ENCODE peak calls at places on chromosomes 16 and 17, in nine cellular contexts. One of them, this sample, is unnamed.

GRCh38 chr16:67170168-67170947 is at the start of gene NOL3:
- DNase-seq in activated CD4-positive, alpha-beta T cell treated with anti-CD3 and anti-CD28 coated beads, Interleukin-2, amount 50 U/mL, for 4 hours: peak
- DNase-seq in CD8-positive, alpha-beta T cell: no peak
- DNase-seq in stimulated activated CD8-positive, alpha-beta memory T cell treated with anti-CD3 and anti-CD28 coated beads, Interleukin-4, amount 100 ng/mL, for 1 hour: no peak
- DNase-seq in ELF-1: peak
- DNase-seq in fibroblast of lung: peak
- DNase-seq in cardiac septum: peak
- DNase-seq in H54: peak
- DNase-seq in naive B cell: no peak
- DNase-seq in this sample: no peak

GRCh38 chr17:64278614-64279013 is 15.6 kb upstream of the TEX2 start:
- DNase-seq in CD8-positive, alpha-beta T cell: no peak
- DNase-seq in ELF-1: no peak
- DNase-seq in naive B cell: no peak
- DNase-seq in fibroblast of lung: no peak
- DNase-seq in stimulated activated CD8-positive, alpha-beta memory T cell treated with anti-CD3 and anti-CD28 coated beads, Interleukin-4, amount 100 ng/mL, for 1 hour: no peak
- DNase-seq in activated CD4-positive, alpha-beta T cell treated with anti-CD3 and anti-CD28 coated beads, Interleukin-2, amount 50 U/mL, for 4 hours: no peak
- DNase-seq in cardiac septum: no peak
- DNase-seq in H54: peak
- DNase-seq in this sample: no peak

GRCh38 chr17:53628011-53628410 is 194.7 kb upstream of the KIF2B start:
- DNase-seq in activated CD4-positive, alpha-beta T cell treated with anti-CD3 and anti-CD28 coated beads, Interleukin-2, amount 50 U/mL, for 4 hours: no peak
- DNase-seq in cardiac septum: no peak
- DNase-seq in naive B cell: no peak
- DNase-seq in stimulated activated CD8-positive, alpha-beta memory T cell treated with anti-CD3 and anti-CD28 coated beads, Interleukin-4, amount 100 ng/mL, for 1 hour: no peak
- DNase-seq in ELF-1: no peak
- DNase-seq in H54: no peak
- DNase-seq in fibroblast of lung: peak
- DNase-seq in CD8-positive, alpha-beta T cell: no peak
- DNase-seq in this sample: no peak

GRCh38 chr17:77811521-77811920 is 147.0 kb upstream of the TNRC6C start:
- DNase-seq in cardiac septum: peak
- DNase-seq in activated CD4-positive, alpha-beta T cell treated with anti-CD3 and anti-CD28 coated beads, Interleukin-2, amount 50 U/mL, for 4 hours: no peak
- DNase-seq in naive B cell: no peak
- DNase-seq in CD8-positive, alpha-beta T cell: no peak
- DNase-seq in stimulated activated CD8-positive, alpha-beta memory T cell treated with anti-CD3 and anti-CD28 coated beads, Interleukin-4, amount 100 ng/mL, for 1 hour: no peak
- DNase-seq in ELF-1: no peak
- DNase-seq in H54: no peak
- DNase-seq in fibroblast of lung: no peak
- DNase-seq in this sample: no peak

GRCh38 chr17:72274632-72275031 is 153.8 kb downstream of the SOX9 start:
- DNase-seq in stimulated activated CD8-positive, alpha-beta memory T cell treated with anti-CD3 and anti-CD28 coated beads, Interleukin-4, amount 100 ng/mL, for 1 hour: no peak
- DNase-seq in ELF-1: no peak
- DNase-seq in fibroblast of lung: no peak
- DNase-seq in CD8-positive, alpha-beta T cell: no peak
- DNase-seq in naive B cell: no peak
- DNase-seq in H54: no peak
- DNase-seq in activated CD4-positive, alpha-beta T cell treated with anti-CD3 and anti-CD28 coated beads, Interleukin-2, amount 50 U/mL, for 4 hours: no peak
- DNase-seq in cardiac septum: no peak
- DNase-seq in this sample: no peak

GRCh38 chr16:71916397-71916920 is 21.1 kb downstream of the IST1 start:
- DNase-seq in CD8-positive, alpha-beta T cell: no peak
- DNase-seq in cardiac septum: no peak
- DNase-seq in activated CD4-positive, alpha-beta T cell treated with anti-CD3 and anti-CD28 coated beads, Interleukin-2, amount 50 U/mL, for 4 hours: no peak
- DNase-seq in H54: no peak
- DNase-seq in stimulated activated CD8-positive, alpha-beta memory T cell treated with anti-CD3 and anti-CD28 coated beads, Interleukin-4, amount 100 ng/mL, for 1 hour: no peak
- DNase-seq in naive B cell: no peak
- DNase-seq in fibroblast of lung: peak
- DNase-seq in ELF-1: no peak
- DNase-seq in this sample: no peak

GRCh38 chr17:78235885-78236284 is 4.5 kb downstream of the TMEM235 start:
- DNase-seq in cardiac septum: no peak
- DNase-seq in CD8-positive, alpha-beta T cell: no peak
- DNase-seq in fibroblast of lung: no peak
- DNase-seq in H54: no peak
- DNase-seq in activated CD4-positive, alpha-beta T cell treated with anti-CD3 and anti-CD28 coated beads, Interleukin-2, amount 50 U/mL, for 4 hours: no peak
- DNase-seq in naive B cell: no peak
- DNase-seq in stimulated activated CD8-positive, alpha-beta memory T cell treated with anti-CD3 and anti-CD28 coated beads, Interleukin-4, amount 100 ng/mL, for 1 hour: no peak
- DNase-seq in ELF-1: no peak
- DNase-seq in this sample: no peak

GRCh38 chr16:83942074-83942473 is 11.0 kb upstream of the OSGIN1 start:
- DNase-seq in cardiac septum: no peak
- DNase-seq in CD8-positive, alpha-beta T cell: no peak
- DNase-seq in ELF-1: no peak
- DNase-seq in stimulated activated CD8-positive, alpha-beta memory T cell treated with anti-CD3 and anti-CD28 coated beads, Interleukin-4, amount 100 ng/mL, for 1 hour: no peak
- DNase-seq in naive B cell: no peak
- DNase-seq in fibroblast of lung: no peak
- DNase-seq in activated CD4-positive, alpha-beta T cell treated with anti-CD3 and anti-CD28 coated beads, Interleukin-2, amount 50 U/mL, for 4 hours: no peak
- DNase-seq in H54: no peak
- DNase-seq in this sample: no peak

GRCh38 chr17:49582789-49583188 is 7.1 kb downstream of the NXPH3 start:
- DNase-seq in H54: peak
- DNase-seq in activated CD4-positive, alpha-beta T cell treated with anti-CD3 and anti-CD28 coated beads, Interleukin-2, amount 50 U/mL, for 4 hours: no peak
- DNase-seq in fibroblast of lung: no peak
- DNase-seq in stimulated activated CD8-positive, alpha-beta memory T cell treated with anti-CD3 and anti-CD28 coated beads, Interleukin-4, amount 100 ng/mL, for 1 hour: no peak
- DNase-seq in naive B cell: no peak
- DNase-seq in CD8-positive, alpha-beta T cell: no peak
- DNase-seq in ELF-1: no peak
- DNase-seq in cardiac septum: no peak
- DNase-seq in this sample: no peak

GRCh38 chr17:76725580-76726230 is 701 bp downstream of the JMJD6 start:
- DNase-seq in CD8-positive, alpha-beta T cell: peak
- DNase-seq in cardiac septum: peak
- DNase-seq in H54: no peak
- DNase-seq in stimulated activated CD8-positive, alpha-beta memory T cell treated with anti-CD3 and anti-CD28 coated beads, Interleukin-4, amount 100 ng/mL, for 1 hour: no peak
- DNase-seq in ELF-1: no peak
- DNase-seq in naive B cell: peak
- DNase-seq in fibroblast of lung: no peak
- DNase-seq in activated CD4-positive, alpha-beta T cell treated with anti-CD3 and anti-CD28 coated beads, Interleukin-2, amount 50 U/mL, for 4 hours: peak
- DNase-seq in this sample: peak

GRCh38 chr17:6355196-6355595 is 79.7 kb downstream of the AIPL1 start:
- DNase-seq in fibroblast of lung: no peak
- DNase-seq in ELF-1: no peak
- DNase-seq in cardiac septum: no peak
- DNase-seq in H54: no peak
- DNase-seq in activated CD4-positive, alpha-beta T cell treated with anti-CD3 and anti-CD28 coated beads, Interleukin-2, amount 50 U/mL, for 4 hours: no peak
- DNase-seq in CD8-positive, alpha-beta T cell: no peak
- DNase-seq in stimulated activated CD8-positive, alpha-beta memory T cell treated with anti-CD3 and anti-CD28 coated beads, Interleukin-4, amount 100 ng/mL, for 1 hour: no peak
- DNase-seq in naive B cell: no peak
- DNase-seq in this sample: no peak

GRCh38 chr17:42659079-42659931 is at the start of gene TUBG2:
- DNase-seq in ELF-1: peak
- DNase-seq in stimulated activated CD8-positive, alpha-beta memory T cell treated with anti-CD3 and anti-CD28 coated beads, Interleukin-4, amount 100 ng/mL, for 1 hour: no peak
- DNase-seq in fibroblast of lung: peak
- DNase-seq in naive B cell: peak
- DNase-seq in activated CD4-positive, alpha-beta T cell treated with anti-CD3 and anti-CD28 coated beads, Interleukin-2, amount 50 U/mL, for 4 hours: peak
- DNase-seq in H54: peak
- DNase-seq in cardiac septum: peak
- DNase-seq in CD8-positive, alpha-beta T cell: peak
- DNase-seq in this sample: peak

GRCh38 chr16:16879567-16880251 is 500.8 kb downstream of the NPIPA7 start:
- DNase-seq in fibroblast of lung: no peak
- DNase-seq in CD8-positive, alpha-beta T cell: no peak
- DNase-seq in naive B cell: no peak
- DNase-seq in H54: no peak
- DNase-seq in ELF-1: no peak
- DNase-seq in cardiac septum: no peak
- DNase-seq in activated CD4-positive, alpha-beta T cell treated with anti-CD3 and anti-CD28 coated beads, Interleukin-2, amount 50 U/mL, for 4 hours: no peak
- DNase-seq in stimulated activated CD8-positive, alpha-beta memory T cell treated with anti-CD3 and anti-CD28 coated beads, Interleukin-4, amount 100 ng/mL, for 1 hour: no peak
- DNase-seq in this sample: no peak

GRCh38 chr17:58692239-58693055 is at the start of gene RAD51C:
- DNase-seq in stimulated activated CD8-positive, alpha-beta memory T cell treated with anti-CD3 and anti-CD28 coated beads, Interleukin-4, amount 100 ng/mL, for 1 hour: peak
- DNase-seq in ELF-1: peak
- DNase-seq in H54: peak
- DNase-seq in cardiac septum: peak
- DNase-seq in naive B cell: peak
- DNase-seq in fibroblast of lung: peak
- DNase-seq in CD8-positive, alpha-beta T cell: peak
- DNase-seq in activated CD4-positive, alpha-beta T cell treated with anti-CD3 and anti-CD28 coated beads, Interleukin-2, amount 50 U/mL, for 4 hours: peak
- DNase-seq in this sample: peak

GRCh38 chr16:29834079-29834478 is 13.8 kb downstream of the MVP start:
- DNase-seq in H54: no peak
- DNase-seq in CD8-positive, alpha-beta T cell: no peak
- DNase-seq in naive B cell: no peak
- DNase-seq in cardiac septum: no peak
- DNase-seq in stimulated activated CD8-positive, alpha-beta memory T cell treated with anti-CD3 and anti-CD28 coated beads, Interleukin-4, amount 100 ng/mL, for 1 hour: no peak
- DNase-seq in fibroblast of lung: no peak
- DNase-seq in ELF-1: no peak
- DNase-seq in activated CD4-positive, alpha-beta T cell treated with anti-CD3 and anti-CD28 coated beads, Interleukin-2, amount 50 U/mL, for 4 hours: no peak
- DNase-seq in this sample: no peak

GRCh38 chr16:87457724-87458423 is 35.0 kb downstream of the ZCCHC14 start:
- DNase-seq in stimulated activated CD8-positive, alpha-beta memory T cell treated with anti-CD3 and anti-CD28 coated beads, Interleukin-4, amount 100 ng/mL, for 1 hour: no peak
- DNase-seq in cardiac septum: peak
- DNase-seq in fibroblast of lung: peak
- DNase-seq in H54: peak
- DNase-seq in naive B cell: no peak
- DNase-seq in activated CD4-positive, alpha-beta T cell treated with anti-CD3 and anti-CD28 coated beads, Interleukin-2, amount 50 U/mL, for 4 hours: peak
- DNase-seq in CD8-positive, alpha-beta T cell: no peak
- DNase-seq in ELF-1: peak
- DNase-seq in this sample: no peak

GRCh38 chr16:85327731-85328664 is 215.7 kb upstream of the CIBAR2 start:
- DNase-seq in H54: no peak
- DNase-seq in cardiac septum: no peak
- DNase-seq in naive B cell: no peak
- DNase-seq in ELF-1: peak
- DNase-seq in activated CD4-positive, alpha-beta T cell treated with anti-CD3 and anti-CD28 coated beads, Interleukin-2, amount 50 U/mL, for 4 hours: no peak
- DNase-seq in CD8-positive, alpha-beta T cell: no peak
- DNase-seq in stimulated activated CD8-positive, alpha-beta memory T cell treated with anti-CD3 and anti-CD28 coated beads, Interleukin-4, amount 100 ng/mL, for 1 hour: no peak
- DNase-seq in fibroblast of lung: no peak
- DNase-seq in this sample: no peak